ENCODE peak calls at places on chromosome 17, in six cellular contexts. K is trophoblast cell, H is IMR-90, F is H1, B is H9, Y is neuronal stem cell. I is an unnamed sample.
A peak's percentile ranks its signal among the peaks of the same experiment; 100 is the strongest.

GRCh38 chr17:73194514-73195222 is 1.8 kb downstream of the COG1 start:
- DNase-seq in H (peak; percentile 90), B (no peak), F (no peak), Y (no peak), K (no peak), I (no peak)

GRCh38 chr17:67659028-67659427 is 58.7 kb upstream of the NOL11 start:
- DNase-seq in H (no peak), B (no peak), F (no peak), K (no peak), Y (no peak), I (no peak)

GRCh38 chr17:62703269-62703775 is 75.9 kb downstream of the MRC2 start:
- DNase-seq in K (no peak), Y (no peak), F (no peak), H (peak; percentile 53), B (no peak), I (no peak)

GRCh38 chr17:58308173-58308984 is 20.2 kb downstream of the TSPOAP1 start:
- DNase-seq in Y (no peak), B (peak; percentile 92), H (no peak), K (peak; percentile 9), F (no peak), I (peak; percentile 75)

GRCh38 chr17:58786586-58787295 is 31.1 kb downstream of the PPM1E start:
- DNase-seq in K (peak; percentile 27), F (no peak), H (peak; percentile 87), B (no peak), Y (no peak), I (no peak)

GRCh38 chr17:57595942-57596695 is 149.0 kb downstream of the CCDC182 start:
- DNase-seq in F (no peak), B (no peak), Y (no peak), H (no peak), K (no peak), I (no peak)

GRCh38 chr17:40694584-40694983 is 9.0 kb downstream of the KRT24 start:
- DNase-seq in B (no peak), K (peak; percentile 93), F (no peak), Y (no peak), H (no peak), I (peak; percentile 22)

GRCh38 chr17:77560841-77561240 is 397.7 kb upstream of the TNRC6C start:
- DNase-seq in F (no peak), H (no peak), Y (no peak), B (no peak), K (no peak), I (no peak)

GRCh38 chr17:78618264-78619066 is 41.3 kb upstream of the DNAH17 start:
- DNase-seq in F (no peak), K (peak; percentile 42), Y (no peak), B (no peak), H (no peak), I (no peak)

GRCh38 chr17:4509402-4509801 is 10.7 kb downstream of the SPNS2 start:
- DNase-seq in B (no peak), F (no peak), H (no peak), K (no peak), Y (no peak), I (no peak)

GRCh38 chr17:8632087-8632486 is 1.6 kb upstream of the MYH10 start:
- DNase-seq in K (no peak), F (no peak), Y (no peak), B (peak; percentile 71), H (no peak), I (peak; percentile 46)

GRCh38 chr17:17745476-17746455 is 64.5 kb downstream of the RAI1 start:
- DNase-seq in F (no peak), K (no peak), H (no peak), Y (no peak), B (no peak), I (no peak)

GRCh38 chr17:2693561-2694380 is 17.8 kb downstream of the CLUH start:
- DNase-seq in F (no peak), Y (no peak), B (no peak), K (no peak), H (no peak), I (no peak)

GRCh38 chr17:29292071-29292991 is 1.6 kb downstream of the NUFIP2 start:
- DNase-seq in B (peak; percentile 61), H (peak; percentile 15), K (no peak), F (no peak), Y (peak; percentile 41), I (peak; percentile 63)

GRCh38 chr17:44438634-44439033 is 49.2 kb upstream of the ITGA2B start:
- DNase-seq in Y (no peak), F (no peak), K (no peak), B (no peak), H (no peak), I (peak; percentile 77)

GRCh38 chr17:75601057-75601987 is 13.7 kb downstream of the MYO15B start:
- DNase-seq in F (peak; percentile 47), Y (peak; percentile 54), H (peak; percentile 5), B (peak; percentile 92), K (peak; percentile 58), I (peak; percentile 86)

GRCh38 chr17:44424828-44425463 is 35.5 kb upstream of the ITGA2B start:
- DNase-seq in K (no peak), Y (no peak), F (no peak), B (no peak), H (no peak), I (no peak)

GRCh38 chr17:79439493-79439892 is 171.4 kb downstream of the RBFOX3 start:
- DNase-seq in K (no peak), H (no peak), B (no peak), F (no peak), Y (no peak), I (no peak)

GRCh38 chr17:76485569-76485968 is 15.7 kb downstream of the RHBDF2 start:
- DNase-seq in H (no peak), K (no peak), F (no peak), B (no peak), Y (no peak), I (no peak)

GRCh38 chr17:74224959-74225725 is 11.8 kb downstream of the TTYH2 start:
- DNase-seq in H (no peak), B (no peak), F (no peak), Y (no peak), K (no peak), I (no peak)

GRCh38 chr17:51815097-51815496 is 343.4 kb downstream of the CA10 start:
- DNase-seq in B (no peak), K (no peak), H (no peak), F (no peak), Y (no peak), I (no peak)

GRCh38 chr17:81057079-81057730 is 22.3 kb downstream of the BAIAP2 start:
- DNase-seq in Y (no peak), K (peak; percentile 97), B (no peak), H (no peak), F (no peak), I (peak; percentile 96)

GRCh38 chr17:58332720-58333395 is 4.3 kb upstream of the TSPOAP1 start:
- DNase-seq in B (peak; percentile 30), Y (no peak), H (no peak), K (no peak), F (no peak), I (no peak)

GRCh38 chr17:30597776-30598288 is 120.6 kb downstream of the GOSR1 start:
- DNase-seq in Y (no peak), H (peak; percentile 52), B (no peak), F (no peak), K (no peak), I (no peak)

GRCh38 chr17:30599424-30600061 is 122.3 kb downstream of the GOSR1 start:
- DNase-seq in K (no peak), H (no peak), Y (no peak), F (no peak), B (no peak), I (no peak)

GRCh38 chr17:30605027-30605426 is 127.8 kb downstream of the GOSR1 start:
- DNase-seq in Y (no peak), F (no peak), K (no peak), H (no peak), B (no peak), I (no peak)

GRCh38 chr17:30600830-30601494 is 123.8 kb downstream of the GOSR1 start:
- DNase-seq in H (peak; percentile 11), B (no peak), K (no peak), Y (peak; percentile 36), F (no peak), I (peak; percentile 49)

DNA sequence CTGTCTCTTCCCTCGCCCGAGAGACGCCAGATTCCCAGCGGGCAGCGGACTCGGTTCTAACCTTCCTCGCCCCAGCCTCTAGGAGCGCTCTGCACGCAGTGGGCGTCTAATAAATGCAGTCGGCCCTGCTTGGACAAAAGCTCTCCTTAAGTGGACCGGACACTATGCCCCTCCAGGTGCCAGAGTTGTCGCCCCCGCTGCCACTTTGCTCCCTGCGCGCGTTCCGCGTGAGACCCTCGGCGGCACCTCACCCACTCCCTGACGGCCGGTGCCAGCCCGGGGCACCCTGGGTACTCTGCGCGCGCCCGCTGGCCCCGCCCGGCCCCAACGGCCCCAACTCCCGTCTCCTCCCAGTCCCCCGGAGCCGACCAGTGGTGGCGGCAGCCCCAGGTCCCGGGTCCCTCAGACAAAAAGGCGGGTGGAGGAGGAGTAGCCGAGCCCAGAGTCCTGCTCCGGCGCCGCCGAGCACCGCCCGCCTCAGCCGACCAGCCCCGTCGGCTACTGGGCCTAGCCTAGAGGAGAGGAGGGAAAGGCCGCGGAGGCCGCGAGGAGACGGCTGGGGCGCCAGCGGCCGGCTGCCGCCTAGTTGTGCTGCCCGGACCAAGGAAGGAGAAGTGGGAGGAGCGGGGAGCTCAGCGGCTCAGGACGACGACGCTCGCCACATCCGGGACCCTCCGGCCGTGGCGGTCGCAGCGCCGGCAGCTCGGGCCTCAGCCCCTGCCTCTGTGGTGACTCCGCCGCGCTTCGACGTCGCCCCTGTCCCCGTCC is 123.0 kb downstream of the GOSR1 start:
- DNase-seq in H (peak; percentile 70), Y (peak; percentile 82), K (peak; percentile 78), B (peak; percentile 93), F (peak; percentile 41), I (peak; percentile 94)
- H3K18ac ChIP-seq in H (peak overlapping the region; percentile 16), Y (peak overlapping the region; percentile 100), K (peak overlapping the region; percentile 83), B (peak overlapping the region; percentile 95), F (peak overlapping the region; percentile 83), I (peak overlapping the region; percentile 92)

DNA sequence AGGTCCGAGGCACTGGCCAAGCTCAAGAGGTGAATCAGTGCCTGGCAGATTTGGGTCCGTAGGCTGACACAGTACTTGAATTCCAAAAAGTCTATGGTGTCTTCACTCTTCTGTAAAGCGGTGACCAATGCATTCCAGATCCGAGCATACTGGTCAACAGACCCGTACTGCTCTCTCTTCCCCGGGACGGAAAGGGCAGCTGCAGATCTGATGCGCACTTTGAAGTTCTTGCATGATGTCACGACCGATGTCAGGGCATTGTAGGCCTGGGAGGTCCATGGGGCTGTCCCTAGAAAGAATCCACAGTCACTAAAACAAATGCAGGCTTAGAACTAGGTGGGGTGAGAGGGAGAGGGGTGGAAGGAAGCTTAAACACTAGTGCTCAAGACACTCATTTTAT is 34.9 kb downstream of the HEATR6 start:
- DNase-seq in F (no peak), B (no peak), K (peak; percentile 81), H (no peak), Y (no peak), I (no peak)
- H3K27me3 ChIP-seq in F (no peaks in the 10 kb centered on the region), B (no peaks in the 10 kb centered on the region), K (no peaks in the 10 kb centered on the region), H (no peaks in the 10 kb centered on the region), Y (no peaks in the 10 kb centered on the region), I (no peaks in the 10 kb centered on the region)

DNA sequence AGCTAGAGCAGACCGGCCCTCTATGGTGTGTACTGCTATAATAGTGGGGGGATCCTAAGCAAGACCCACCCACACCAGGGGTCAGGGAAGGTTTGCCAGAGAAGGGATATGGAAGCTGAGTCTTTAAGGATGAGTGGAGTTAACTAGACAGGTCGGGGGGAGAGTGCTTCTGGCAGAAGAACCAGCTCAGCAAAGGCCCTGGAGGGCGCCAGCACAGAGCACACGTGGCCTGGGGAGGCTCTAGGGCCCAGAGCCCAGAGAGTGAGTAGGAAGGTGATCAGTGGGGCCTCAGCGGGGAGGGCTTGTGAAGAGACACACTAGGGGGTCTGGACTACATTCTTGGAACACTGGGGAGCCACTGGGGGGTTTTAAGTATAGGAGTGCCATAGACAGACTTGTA is 21.1 kb downstream of the NGFR start:
- DNase-seq in K (no peak), B (no peak), H (no peak), F (no peak), Y (no peak), I (no peak)
- H3K18ac ChIP-seq in K (no peak overlapping the region), B (no peak overlapping the region), H (no peak overlapping the region), F (no peak overlapping the region), Y (no peak overlapping the region), I (no peak overlapping the region)

GRCh38 chr17:34579979-34580684 is 750 bp downstream of the TMEM132E start:
- DNase-seq in B (peak; percentile 65), F (no peak), K (no peak), Y (no peak), H (no peak), I (peak; percentile 56)
- H3K27me3 ChIP-seq in B (peaks cover 89% of the 10 kb centered on the region), F (peaks cover 77% of the 10 kb centered on the region), K (peaks cover 54% of the 10 kb centered on the region), Y (peaks cover 26% of the 10 kb centered on the region), H (peaks cover 87% of the 10 kb centered on the region), I (peaks cover 70% of the 10 kb centered on the region)

I was measured in mesendoderm.